ENCODE peak calls at places on chromosomes 1 and 21, in eight cellular contexts. Z, B, G, X, W, O, S and N are unnamed samples.
A peak's percentile ranks its signal among the peaks of the same experiment; 100 is the strongest.

GRCh38 chr21:45869121-45870007 is 112.2 kb upstream of the COL6A1 start:
- DNase-seq in G (no peak), B (no peak), S (no peak), Z (no peak), W (no peak), O (no peak), X (no peak), N (no peak)

GRCh38 chr1:243434594-243434993 is 178.8 kb downstream of the SDCCAG8 start:
- DNase-seq in B (no peak), W (no peak), S (no peak), Z (no peak), O (no peak), G (no peak), X (no peak), N (no peak)

GRCh38 chr1:83583351-83584014 is 415.4 kb downstream of the TTLL7 start:
- DNase-seq in S (no peak), W (no peak), Z (no peak), G (no peak), B (no peak), X (peak; percentile 83), O (peak; percentile 7), N (no peak)

GRCh38 chr21:37658994-37659458 is 257.2 kb downstream of the KCNJ6 start:
- DNase-seq in X (no peak), Z (no peak), G (no peak), S (peak; percentile 56), O (no peak), B (no peak), W (peak; percentile 69), N (no peak)

GRCh38 chr1:40841602-40842001 is 20.6 kb downstream of the CITED4 start:
- DNase-seq in G (no peak), B (peak; percentile 21), O (no peak), W (no peak), Z (no peak), X (no peak), S (no peak), N (no peak)

GRCh38 chr1:246579818-246580217 is 13.6 kb downstream of the CNST start:
- DNase-seq in O (no peak), S (no peak), B (no peak), W (no peak), G (no peak), X (no peak), Z (no peak), N (no peak)

GRCh38 chr1:113660053-113660452 is 99.2 kb downstream of the PHTF1 start:
- DNase-seq in X (no peak), S (no peak), O (no peak), G (no peak), W (no peak), B (no peak), Z (no peak), N (no peak)

GRCh38 chr1:12496154-12496961 is 121.7 kb downstream of the DHRS3 start:
- DNase-seq in W (no peak), G (no peak), Z (no peak), S (no peak), O (no peak), X (no peak), B (no peak), N (no peak)

GRCh38 chr1:183043872-183044859 is 20.9 kb downstream of the LAMC1 start:
- DNase-seq in O (no peak), Z (no peak), W (peak; percentile 68), G (no peak), S (peak; percentile 91), X (no peak), B (no peak), N (no peak)

GRCh38 chr1:207091185-207091906 is 2.7 kb downstream of the C4BPB start:
- DNase-seq in Z (no peak), G (no peak), O (no peak), B (no peak), X (no peak), S (no peak), W (no peak), N (no peak)